ENCODE peak calls at places on chromosomes 6 and 20, in seven cellular contexts. K is kidney, L is cardiac muscle cell, J is uterus, T is fibroblast of the aortic adventitia, X is HFF-Myc, U is brain microvascular endothelial cell. H is an unnamed sample.

GRCh38 chr20:24163501-24163900 is 174.9 kb upstream of the GGTLC1 start:
- DNase-seq in K (no peak), L (no peak), J (no peak), T (peak; percentile 37), X (no peak), U (peak; percentile 7), H (no peak)

GRCh38 chr20:56414842-56415765 is 3.0 kb downstream of the CASS4 start:
- DNase-seq in K (no peak), L (peak; percentile 69), J (no peak), T (peak; percentile 79), X (no peak), U (peak; percentile 93), H (peak; percentile 83)

GRCh38 chr6:159438106-159438505 is 254.9 kb downstream of the SOD2 start:
- DNase-seq in K (no peak), L (no peak), J (no peak), T (no peak), X (no peak), U (no peak), H (no peak)

GRCh38 chr20:15561707-15562106 is 1011.5 kb downstream of the KIF16B start:
- DNase-seq in K (no peak), L (no peak), J (no peak), T (no peak), X (no peak), U (no peak), H (no peak)

GRCh38 chr6:168497381-168497780 is 56.4 kb downstream of the SMOC2 start:
- DNase-seq in K (no peak), L (no peak), J (no peak), T (no peak), X (no peak), U (no peak), H (no peak)

GRCh38 chr6:82057846-82058554 is 189.5 kb downstream of the IBTK start:
- DNase-seq in K (no peak), L (peak; percentile 79), J (no peak), T (peak; percentile 75), X (peak; percentile 89), U (peak; percentile 32), H (no peak)

GRCh38 chr20:36214684-36215256 is 21.5 kb upstream of the AAR2 start:
- DNase-seq in K (no peak), L (peak; percentile 49), J (no peak), T (peak; percentile 37), X (no peak), U (no peak), H (no peak)

GRCh38 chr20:54897787-54898186 is 422.4 kb downstream of the DOK5 start:
- DNase-seq in K (no peak), L (no peak), J (no peak), T (no peak), X (no peak), U (no peak), H (no peak)

GRCh38 chr6:73394577-73395354 is at the start of gene DDX43:
- DNase-seq in K (peak; percentile 86), L (peak; percentile 82), J (peak; percentile 50), T (peak; percentile 8), X (no peak), U (no peak), H (no peak)

GRCh38 chr20:25705830-25706351 is 9.2 kb upstream of the ZNF337 start:
- DNase-seq in K (no peak), L (no peak), J (no peak), T (no peak), X (no peak), U (no peak), H (no peak)

GRCh38 chr6:45832063-45832462 is 183.6 kb downstream of the CLIC5 start:
- DNase-seq in K (no peak), L (no peak), J (no peak), T (no peak), X (no peak), U (no peak), H (no peak)

GRCh38 chr6:118542184-118542952 is 5.7 kb upstream of the PLN start:
- DNase-seq in K (no peak), L (peak; percentile 38), J (no peak), T (peak; percentile 95), X (peak; percentile 29), U (peak; percentile 17), H (no peak)

GRCh38 chr6:149890629-149891045 is 7.3 kb downstream of the RAET1E start:
- DNase-seq in K (no peak), L (no peak), J (no peak), T (no peak), X (no peak), U (no peak), H (no peak)

GRCh38 chr6:157597461-157598312 is 216.7 kb downstream of the ZDHHC14 start:
- DNase-seq in K (peak; percentile 83), L (peak; percentile 42), J (peak; percentile 55), T (peak; percentile 39), X (no peak), U (peak; percentile 13), H (no peak)

GRCh38 chr6:135230702-135231468 is 49.8 kb downstream of the MYB start:
- DNase-seq in K (no peak), L (peak; percentile 35), J (no peak), T (peak; percentile 35), X (no peak), U (no peak), H (no peak)

GRCh38 chr20:3705491-3705969 is 6.9 kb downstream of the SIGLEC1 start:
- DNase-seq in K (no peak), L (no peak), J (no peak), T (no peak), X (no peak), U (no peak), H (no peak)

GRCh38 chr6:40472354-40472753 is 114.8 kb downstream of the LRFN2 start:
- DNase-seq in K (no peak), L (no peak), J (no peak), T (no peak), X (no peak), U (no peak), H (no peak)

GRCh38 chr6:102114402-102114801 is 720.9 kb downstream of the GRIK2 start:
- DNase-seq in K (no peak), L (no peak), J (no peak), T (no peak), X (no peak), U (no peak), H (no peak)

GRCh38 chr20:796916-797315 is 28.6 kb upstream of the SLC52A3 start:
- DNase-seq in K (no peak), L (no peak), J (no peak), T (no peak), X (no peak), U (no peak), H (no peak)

DNA sequence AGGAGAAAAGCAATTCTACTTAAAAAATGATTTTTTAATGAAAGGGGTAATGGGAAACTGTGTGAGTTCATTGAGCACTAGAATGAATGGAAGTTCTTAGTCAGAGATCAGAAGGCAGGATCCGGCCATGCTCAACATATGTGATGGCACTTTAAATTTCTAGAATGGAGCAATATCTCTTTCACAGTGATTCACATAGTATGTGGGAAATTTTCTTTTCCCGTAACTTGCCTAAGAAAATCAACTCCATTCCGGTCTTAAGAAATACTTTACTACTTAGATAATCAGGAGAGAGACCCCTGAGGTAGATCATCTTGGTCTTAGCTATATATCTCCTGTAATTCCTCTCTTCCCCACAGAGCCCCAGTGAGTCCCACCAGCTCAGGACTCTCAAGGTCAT is 131.8 kb downstream of the SCML4 start:
- DNase-seq in K (no peak), L (peak; percentile 85), J (no peak), T (peak; percentile 77), X (no peak), U (peak; percentile 67), H (peak; percentile 84)
- H3K4me3 ChIP-seq in K (no peak overlapping the region), L (no peak overlapping the region), J (no peak overlapping the region), T (no peak overlapping the region), X (no peak overlapping the region), U (no peak overlapping the region), H (no peak overlapping the region)

GRCh38 chr6:142942805-142943227 is 2.2 kb downstream of the HIVEP2 start:
- DNase-seq in K (no peak), L (peak; percentile 66), J (no peak), T (peak; percentile 76), X (no peak), U (no peak), H (no peak)
- TF ChIP-seq CTCF in K (peak; percentile 12), L (peak; percentile 45), J (peak; percentile 38), T (peak; percentile 53), X (peak; percentile 12), U (peak; percentile 8), H (peak; percentile 9)

DNA sequence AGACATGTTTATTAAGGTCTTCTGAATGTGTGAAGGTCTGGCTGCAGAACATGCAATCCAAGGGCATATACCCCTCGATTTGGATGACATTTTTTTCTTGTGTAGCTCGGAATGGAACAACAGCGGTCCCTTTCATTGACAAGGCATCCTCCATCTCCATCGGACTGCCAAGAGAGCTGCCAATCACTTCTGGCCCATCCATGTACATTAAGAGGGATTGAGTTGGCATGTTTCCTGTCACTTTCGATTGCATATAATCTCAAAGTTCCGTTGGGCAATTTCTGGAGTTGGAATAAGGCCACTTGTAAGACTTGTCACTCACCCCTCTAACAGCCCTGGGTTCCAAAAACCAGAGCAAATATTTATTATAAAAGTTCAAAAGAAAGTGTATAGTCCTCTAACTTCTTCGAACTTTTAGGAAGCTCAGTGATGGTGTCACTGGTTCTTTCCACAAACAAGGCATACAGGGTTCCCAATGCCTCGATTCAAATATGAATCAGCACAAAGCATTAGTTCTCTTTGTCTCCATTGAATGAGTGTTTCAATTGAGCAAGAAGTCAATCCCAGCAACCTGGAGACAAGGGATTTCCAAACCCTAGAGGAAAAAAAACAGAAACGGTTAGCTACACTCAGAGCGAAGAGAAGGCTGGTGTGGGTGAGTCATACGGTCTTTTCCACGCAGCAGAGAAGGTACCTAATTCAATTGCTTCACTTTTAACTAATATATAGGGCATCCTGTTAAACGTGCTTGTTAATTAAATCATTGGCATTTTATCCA is 10.9 kb downstream of the ZNF217 start:
- DNase-seq in K (no peak), L (peak; percentile 95), J (peak; percentile 66), T (peak; percentile 95), X (no peak), U (peak; percentile 83), H (peak; percentile 55)
- H3K4me3 ChIP-seq in K (no peak overlapping the region), L (no peak overlapping the region), J (no peak overlapping the region), T (no peak overlapping the region), X (no peak overlapping the region), U (no peak overlapping the region), H (no peak overlapping the region)

GRCh38 chr6:120378582-120379220 is 955.6 kb downstream of the TBC1D32 start:
- DNase-seq in K (no peak), L (peak; percentile 64), J (no peak), T (peak; percentile 24), X (no peak), U (no peak), H (no peak)
- TF ChIP-seq CTCF in K (no peak), L (peak; percentile 70), J (no peak), T (peak; percentile 51), X (peak; percentile 14), U (peak; percentile 31), H (no peak)

GRCh38 chr20:48786916-48787676 is 40.7 kb downstream of the PREX1 start:
- DNase-seq in K (no peak), L (no peak), J (no peak), T (no peak), X (no peak), U (no peak), H (no peak)
- H3K4me3 ChIP-seq in K (no peak overlapping the region), L (no peak overlapping the region), J (no peak overlapping the region), T (no peak overlapping the region), X (no peak overlapping the region), U (no peak overlapping the region), H (no peak overlapping the region)

DNA sequence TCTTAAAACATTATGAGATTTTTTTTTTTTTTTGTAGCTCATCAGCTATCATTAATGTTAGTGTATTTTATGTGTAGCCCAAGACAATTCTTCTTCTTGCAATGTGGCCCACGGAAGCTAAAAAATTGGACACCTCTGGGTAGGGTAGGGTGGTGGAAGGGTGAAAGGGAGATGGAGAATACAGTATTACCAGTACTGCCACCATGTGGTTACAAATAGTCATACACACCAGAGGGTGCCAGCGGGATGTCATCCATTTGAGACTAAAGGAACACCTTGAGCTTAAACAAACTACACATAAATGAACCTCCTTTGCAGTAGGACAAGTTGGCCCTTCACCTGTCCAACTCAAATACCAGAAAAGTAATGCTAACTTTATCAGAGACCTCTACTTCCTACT is 601.9 kb downstream of the HTR1B start:
- DNase-seq in K (no peak), L (peak; percentile 28), J (no peak), T (no peak), X (no peak), U (no peak), H (no peak)
- TF ChIP-seq CTCF in K (peak; percentile 36), L (peak; percentile 38), J (no peak), T (no peak), X (peak; percentile 6), U (peak; percentile 56), H (no peak)

H was measured in AG04449.